ENCODE peak calls at places on chromosomes 4 and X, in four cellular contexts. One of them, this sample, is unnamed.

GRCh38 chr4:17166954-17167353 is 268.5 kb upstream of the LDB2 start:
- DNase-seq in CD8-positive, alpha-beta T cell: no peak
- DNase-seq in astrocyte: peak
- DNase-seq in astrocyte of the spinal cord: peak
- DNase-seq in this sample: peak

GRCh38 chr4:123621072-123621705 is 224.6 kb downstream of the SPRY1 start:
- DNase-seq in astrocyte of the spinal cord: peak
- DNase-seq in astrocyte: peak
- DNase-seq in CD8-positive, alpha-beta T cell: no peak
- DNase-seq in this sample: peak

GRCh38 chr4:111773858-111774257 is 371.4 kb upstream of the FAM241A start:
- DNase-seq in astrocyte: no peak
- DNase-seq in CD8-positive, alpha-beta T cell: no peak
- DNase-seq in astrocyte of the spinal cord: no peak
- DNase-seq in this sample: no peak

GRCh38 chr4:44632733-44633132 is 18.7 kb downstream of the YIPF7 start:
- DNase-seq in CD8-positive, alpha-beta T cell: no peak
- DNase-seq in astrocyte of the spinal cord: no peak
- DNase-seq in astrocyte: no peak
- DNase-seq in this sample: no peak

GRCh38 chr4:137524642-137525384 is 7.5 kb downstream of the PCDH18 start:
- DNase-seq in CD8-positive, alpha-beta T cell: no peak
- DNase-seq in astrocyte: peak
- DNase-seq in astrocyte of the spinal cord: peak
- DNase-seq in this sample: no peak

GRCh38 chr4:167171928-167172327 is 62.4 kb downstream of the SPOCK3 start:
- DNase-seq in CD8-positive, alpha-beta T cell: no peak
- DNase-seq in astrocyte: no peak
- DNase-seq in astrocyte of the spinal cord: no peak
- DNase-seq in this sample: no peak

GRCh38 chr4:16443504-16444088 is 217.3 kb upstream of the TAPT1 start:
- DNase-seq in astrocyte of the spinal cord: peak
- DNase-seq in astrocyte: peak
- DNase-seq in CD8-positive, alpha-beta T cell: no peak
- DNase-seq in this sample: no peak

GRCh38 chr4:7218686-7219085 is 26.3 kb downstream of the SORCS2 start:
- DNase-seq in astrocyte: no peak
- DNase-seq in astrocyte of the spinal cord: no peak
- DNase-seq in CD8-positive, alpha-beta T cell: no peak
- DNase-seq in this sample: no peak

GRCh38 chr4:183919173-183919572 is 14.1 kb downstream of the STOX2 start:
- DNase-seq in CD8-positive, alpha-beta T cell: no peak
- DNase-seq in astrocyte: no peak
- DNase-seq in astrocyte of the spinal cord: no peak
- DNase-seq in this sample: no peak

GRCh38 chrX:153673398-153674218 is at the start of gene PNCK:
- DNase-seq in CD8-positive, alpha-beta T cell: no peak
- DNase-seq in astrocyte: no peak
- DNase-seq in astrocyte of the spinal cord: no peak
- DNase-seq in this sample: no peak

GRCh38 chrX:26848511-26848910 is 614.6 kb downstream of the PPP4R3C start:
- DNase-seq in astrocyte of the spinal cord: peak
- DNase-seq in CD8-positive, alpha-beta T cell: no peak
- DNase-seq in astrocyte: peak
- DNase-seq in this sample: no peak

DNA sequence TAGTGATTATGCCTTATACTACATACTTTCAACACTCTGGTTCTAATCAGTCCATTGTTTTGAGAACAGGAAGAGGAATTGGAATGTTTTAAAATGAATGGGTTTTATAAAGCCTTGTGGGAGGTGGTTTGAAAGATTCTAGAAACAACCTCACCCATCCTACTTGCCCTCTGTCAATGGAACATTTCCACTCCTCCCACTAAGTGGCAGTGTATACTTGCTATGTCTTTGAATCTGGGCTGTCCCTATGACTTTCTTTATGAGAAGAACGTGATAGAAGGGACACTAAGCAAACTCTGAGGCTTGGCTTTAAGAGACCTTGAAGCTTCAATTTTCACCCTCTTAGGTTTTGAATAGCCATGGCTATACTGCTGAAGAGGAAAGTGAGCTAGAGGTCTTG is 611.2 kb downstream of the PPP4R3C start:
- DNase-seq in astrocyte: no peak
- DNase-seq in astrocyte of the spinal cord: peak
- DNase-seq in CD8-positive, alpha-beta T cell: no peak
- DNase-seq in this sample: no peak
- TF ChIP-seq CTCF in astrocyte: peak
- TF ChIP-seq CTCF in astrocyte of the spinal cord: peak
- TF ChIP-seq CTCF in CD8-positive, alpha-beta T cell: no peak
- TF ChIP-seq CTCF in this sample: no peak

GRCh38 chr4:41134581-41134980 is 79.8 kb downstream of the APBB2 start:
- DNase-seq in astrocyte of the spinal cord: no peak
- DNase-seq in CD8-positive, alpha-beta T cell: no peak
- DNase-seq in astrocyte: no peak
- DNase-seq in this sample: no peak

GRCh38 chr4:41136456-41136855 is 77.9 kb downstream of the APBB2 start:
- DNase-seq in astrocyte of the spinal cord: no peak
- DNase-seq in CD8-positive, alpha-beta T cell: no peak
- DNase-seq in astrocyte: no peak
- DNase-seq in this sample: no peak

GRCh38 chr4:41132055-41132683 is 82.2 kb downstream of the APBB2 start:
- DNase-seq in astrocyte: no peak
- DNase-seq in astrocyte of the spinal cord: no peak
- DNase-seq in CD8-positive, alpha-beta T cell: no peak
- DNase-seq in this sample: no peak

GRCh38 chr4:41135761-41136160 is 78.6 kb downstream of the APBB2 start:
- DNase-seq in CD8-positive, alpha-beta T cell: no peak
- DNase-seq in astrocyte of the spinal cord: no peak
- DNase-seq in astrocyte: no peak
- DNase-seq in this sample: no peak

GRCh38 chr4:41133619-41134018 is 80.7 kb downstream of the APBB2 start:
- DNase-seq in CD8-positive, alpha-beta T cell: no peak
- DNase-seq in astrocyte of the spinal cord: no peak
- DNase-seq in astrocyte: no peak
- DNase-seq in this sample: no peak
- H3K4me3 ChIP-seq in CD8-positive, alpha-beta T cell: no peak
- H3K4me3 ChIP-seq in astrocyte of the spinal cord: no peak
- H3K4me3 ChIP-seq in astrocyte: no peak
- H3K4me3 ChIP-seq in this sample: no peak

GRCh38 chr4:122221322-122221721 is 69.2 kb downstream of the BLTP1 start:
- DNase-seq in astrocyte: no peak
- DNase-seq in CD8-positive, alpha-beta T cell: no peak
- DNase-seq in astrocyte of the spinal cord: no peak
- DNase-seq in this sample: no peak
- TF ChIP-seq CTCF in astrocyte: no peak
- TF ChIP-seq CTCF in CD8-positive, alpha-beta T cell: no peak
- TF ChIP-seq CTCF in astrocyte of the spinal cord: no peak
- TF ChIP-seq CTCF in this sample: no peak

GRCh38 chr4:25839687-25840086 is 23.1 kb downstream of the SEL1L3 start:
- DNase-seq in astrocyte of the spinal cord: no peak
- DNase-seq in CD8-positive, alpha-beta T cell: no peak
- DNase-seq in astrocyte: peak
- DNase-seq in this sample: no peak

GRCh38 chr4:25834411-25835107 is 28.2 kb downstream of the SEL1L3 start:
- DNase-seq in CD8-positive, alpha-beta T cell: no peak
- DNase-seq in astrocyte of the spinal cord: no peak
- DNase-seq in astrocyte: no peak
- DNase-seq in this sample: no peak

GRCh38 chr4:25837107-25837506 is 25.7 kb downstream of the SEL1L3 start:
- DNase-seq in astrocyte: no peak
- DNase-seq in astrocyte of the spinal cord: no peak
- DNase-seq in CD8-positive, alpha-beta T cell: no peak
- DNase-seq in this sample: no peak

GRCh38 chr4:25838526-25838925 is 24.3 kb downstream of the SEL1L3 start:
- DNase-seq in CD8-positive, alpha-beta T cell: no peak
- DNase-seq in astrocyte of the spinal cord: no peak
- DNase-seq in astrocyte: no peak
- DNase-seq in this sample: no peak

GRCh38 chr4:25835384-25835783 is 27.4 kb downstream of the SEL1L3 start:
- DNase-seq in CD8-positive, alpha-beta T cell: no peak
- DNase-seq in astrocyte of the spinal cord: no peak
- DNase-seq in astrocyte: no peak
- DNase-seq in this sample: no peak
- H3K4me3 ChIP-seq in CD8-positive, alpha-beta T cell: no peak
- H3K4me3 ChIP-seq in astrocyte of the spinal cord: no peak
- H3K4me3 ChIP-seq in astrocyte: no peak
- H3K4me3 ChIP-seq in this sample: no peak

GRCh38 chr4:628821-629635 is 3.7 kb downstream of the PDE6B start:
- DNase-seq in astrocyte of the spinal cord: no peak
- DNase-seq in CD8-positive, alpha-beta T cell: no peak
- DNase-seq in astrocyte: no peak
- DNase-seq in this sample: no peak

GRCh38 chr4:628346-628745 is 3.0 kb downstream of the PDE6B start:
- DNase-seq in CD8-positive, alpha-beta T cell: no peak
- DNase-seq in astrocyte: no peak
- DNase-seq in astrocyte of the spinal cord: no peak
- DNase-seq in this sample: no peak

GRCh38 chr4:629916-630641 is 4.7 kb downstream of the PDE6B start:
- DNase-seq in CD8-positive, alpha-beta T cell: no peak
- DNase-seq in astrocyte: no peak
- DNase-seq in astrocyte of the spinal cord: no peak
- DNase-seq in this sample: no peak

GRCh38 chr4:630661-631060 is 5.3 kb downstream of the PDE6B start:
- DNase-seq in CD8-positive, alpha-beta T cell: no peak
- DNase-seq in astrocyte: no peak
- DNase-seq in astrocyte of the spinal cord: no peak
- DNase-seq in this sample: no peak

GRCh38 chr4:629636-629915 is 4.2 kb downstream of the PDE6B start:
- DNase-seq in astrocyte: no peak
- DNase-seq in astrocyte of the spinal cord: no peak
- DNase-seq in CD8-positive, alpha-beta T cell: no peak
- DNase-seq in this sample: no peak
- TF ChIP-seq CTCF in astrocyte: no peak
- TF ChIP-seq CTCF in astrocyte of the spinal cord: no peak
- TF ChIP-seq CTCF in CD8-positive, alpha-beta T cell: no peak
- TF ChIP-seq CTCF in this sample: no peak

GRCh38 chrX:108437354-108437753 is 868 bp downstream of the COL4A6 start:
- DNase-seq in astrocyte: no peak
- DNase-seq in astrocyte of the spinal cord: no peak
- DNase-seq in CD8-positive, alpha-beta T cell: no peak
- DNase-seq in this sample: no peak

GRCh38 chrX:108439434-108439883 is at the start of gene COL4A5:
- DNase-seq in CD8-positive, alpha-beta T cell: no peak
- DNase-seq in astrocyte: peak
- DNase-seq in astrocyte of the spinal cord: peak
- DNase-seq in this sample: peak

GRCh38 chrX:108439961-108440696 is 491 bp downstream of the COL4A5 start:
- DNase-seq in astrocyte of the spinal cord: no peak
- DNase-seq in astrocyte: no peak
- DNase-seq in CD8-positive, alpha-beta T cell: no peak
- DNase-seq in this sample: no peak

GRCh38 chrX:108435261-108435660 is 3.0 kb downstream of the COL4A6 start:
- DNase-seq in astrocyte: no peak
- DNase-seq in CD8-positive, alpha-beta T cell: no peak
- DNase-seq in astrocyte of the spinal cord: no peak
- DNase-seq in this sample: no peak

GRCh38 chrX:108437789-108438623 is at the start of gene COL4A6:
- DNase-seq in CD8-positive, alpha-beta T cell: no peak
- DNase-seq in astrocyte: no peak
- DNase-seq in astrocyte of the spinal cord: no peak
- DNase-seq in this sample: no peak
- H3K4me3 ChIP-seq in CD8-positive, alpha-beta T cell: no peak
- H3K4me3 ChIP-seq in astrocyte: peak
- H3K4me3 ChIP-seq in astrocyte of the spinal cord: peak
- H3K4me3 ChIP-seq in this sample: peak

GRCh38 chr4:170374770-170375169 is 285.0 kb upstream of the AADAT start:
- DNase-seq in astrocyte: no peak
- DNase-seq in CD8-positive, alpha-beta T cell: no peak
- DNase-seq in astrocyte of the spinal cord: no peak
- DNase-seq in this sample: no peak
- TF ChIP-seq CTCF in astrocyte: peak
- TF ChIP-seq CTCF in CD8-positive, alpha-beta T cell: no peak
- TF ChIP-seq CTCF in astrocyte of the spinal cord: peak
- TF ChIP-seq CTCF in this sample: no peak